ENCODE peak calls at places on chromosomes 6 and 20, in ten cellular contexts. One of them, this sample, is unnamed. For H3K36me3, the result is how much of the 10 kb centered on the place peaks cover.

GRCh38 chr6:10210052-10210451 is 204.8 kb downstream of the TFAP2A start:
- DNase-seq in pancreas: no peak
- DNase-seq in Panc1: no peak
- DNase-seq in heart left ventricle: no peak
- DNase-seq in tibial nerve: peak
- DNase-seq in psoas muscle: no peak
- DNase-seq in adrenal gland: peak
- DNase-seq in astrocyte: peak
- DNase-seq in GM23338: no peak
- DNase-seq in thyroid gland: no peak
- DNase-seq in this sample: peak

GRCh38 chr20:47677314-47678129 is 107.8 kb downstream of the SULF2 start:
- DNase-seq in pancreas: peak
- DNase-seq in Panc1: peak
- DNase-seq in heart left ventricle: no peak
- DNase-seq in tibial nerve: no peak
- DNase-seq in psoas muscle: no peak
- DNase-seq in adrenal gland: peak
- DNase-seq in astrocyte: peak
- DNase-seq in GM23338: peak
- DNase-seq in thyroid gland: peak
- DNase-seq in this sample: peak

GRCh38 chr6:79570129-79570801 is 33.0 kb upstream of the LCA5 start:
- DNase-seq in pancreas: peak
- DNase-seq in Panc1: no peak
- DNase-seq in heart left ventricle: no peak
- DNase-seq in tibial nerve: no peak
- DNase-seq in psoas muscle: no peak
- DNase-seq in adrenal gland: peak
- DNase-seq in astrocyte: peak
- DNase-seq in GM23338: peak
- DNase-seq in thyroid gland: peak
- DNase-seq in this sample: no peak

GRCh38 chr20:33668791-33669155 is 2.0 kb downstream of the ACTL10 start:
- DNase-seq in pancreas: no peak
- DNase-seq in Panc1: no peak
- DNase-seq in heart left ventricle: no peak
- DNase-seq in tibial nerve: no peak
- DNase-seq in psoas muscle: no peak
- DNase-seq in adrenal gland: no peak
- DNase-seq in astrocyte: no peak
- DNase-seq in GM23338: no peak
- DNase-seq in thyroid gland: no peak
- DNase-seq in this sample: no peak

GRCh38 chr6:127118505-127119360 is at the start of gene RSPO3:
- DNase-seq in pancreas: no peak
- DNase-seq in Panc1: no peak
- DNase-seq in heart left ventricle: no peak
- DNase-seq in tibial nerve: peak
- DNase-seq in psoas muscle: peak
- DNase-seq in adrenal gland: no peak
- DNase-seq in astrocyte: no peak
- DNase-seq in GM23338: peak
- DNase-seq in thyroid gland: peak
- DNase-seq in this sample: peak

GRCh38 chr20:32437391-32438074 is 79.4 kb downstream of the ASXL1 start:
- DNase-seq in pancreas: peak
- DNase-seq in Panc1: no peak
- DNase-seq in heart left ventricle: no peak
- DNase-seq in tibial nerve: no peak
- DNase-seq in psoas muscle: no peak
- DNase-seq in adrenal gland: peak
- DNase-seq in astrocyte: no peak
- DNase-seq in GM23338: peak
- DNase-seq in thyroid gland: no peak
- DNase-seq in this sample: no peak

GRCh38 chr6:91608428-91608827 is 1021.6 kb upstream of the MAP3K7 start:
- DNase-seq in pancreas: no peak
- DNase-seq in Panc1: no peak
- DNase-seq in heart left ventricle: no peak
- DNase-seq in tibial nerve: no peak
- DNase-seq in psoas muscle: no peak
- DNase-seq in adrenal gland: no peak
- DNase-seq in astrocyte: no peak
- DNase-seq in GM23338: peak
- DNase-seq in thyroid gland: no peak
- DNase-seq in this sample: no peak

GRCh38 chr20:48812600-48813445 is 15.0 kb downstream of the PREX1 start:
- DNase-seq in pancreas: no peak
- DNase-seq in Panc1: no peak
- DNase-seq in heart left ventricle: no peak
- DNase-seq in tibial nerve: no peak
- DNase-seq in psoas muscle: no peak
- DNase-seq in adrenal gland: no peak
- DNase-seq in astrocyte: no peak
- DNase-seq in GM23338: no peak
- DNase-seq in thyroid gland: no peak
- DNase-seq in this sample: no peak

GRCh38 chr6:166809721-166810120 is 146.6 kb downstream of the RNASET2 start:
- DNase-seq in pancreas: no peak
- DNase-seq in Panc1: no peak
- DNase-seq in heart left ventricle: no peak
- DNase-seq in tibial nerve: no peak
- DNase-seq in psoas muscle: no peak
- DNase-seq in adrenal gland: no peak
- DNase-seq in astrocyte: no peak
- DNase-seq in GM23338: no peak
- DNase-seq in thyroid gland: no peak
- DNase-seq in this sample: no peak

GRCh38 chr6:29477923-29478450 is 9.8 kb downstream of the MAS1L start:
- DNase-seq in pancreas: no peak
- DNase-seq in Panc1: no peak
- DNase-seq in heart left ventricle: no peak
- DNase-seq in tibial nerve: no peak
- DNase-seq in psoas muscle: no peak
- DNase-seq in adrenal gland: no peak
- DNase-seq in astrocyte: no peak
- DNase-seq in GM23338: no peak
- DNase-seq in thyroid gland: no peak
- DNase-seq in this sample: no peak

GRCh38 chr6:140849441-140849840 is 1283.3 kb upstream of the GJE1 start:
- DNase-seq in pancreas: no peak
- DNase-seq in Panc1: no peak
- DNase-seq in heart left ventricle: no peak
- DNase-seq in tibial nerve: no peak
- DNase-seq in psoas muscle: no peak
- DNase-seq in adrenal gland: no peak
- DNase-seq in astrocyte: no peak
- DNase-seq in GM23338: no peak
- DNase-seq in thyroid gland: no peak
- DNase-seq in this sample: no peak

GRCh38 chr6:4377635-4378034 is 242.3 kb upstream of the ECI2 start:
- DNase-seq in pancreas: no peak
- DNase-seq in Panc1: no peak
- DNase-seq in heart left ventricle: no peak
- DNase-seq in tibial nerve: no peak
- DNase-seq in psoas muscle: no peak
- DNase-seq in adrenal gland: no peak
- DNase-seq in astrocyte: no peak
- DNase-seq in GM23338: no peak
- DNase-seq in thyroid gland: no peak
- DNase-seq in this sample: no peak

GRCh38 chr6:125753218-125753936 is 3.9 kb downstream of the HEY2 start:
- DNase-seq in pancreas: peak
- DNase-seq in Panc1: no peak
- DNase-seq in heart left ventricle: no peak
- DNase-seq in tibial nerve: no peak
- DNase-seq in psoas muscle: no peak
- DNase-seq in adrenal gland: no peak
- DNase-seq in astrocyte: no peak
- DNase-seq in GM23338: peak
- DNase-seq in thyroid gland: no peak
- DNase-seq in this sample: peak
- H3K27ac ChIP-seq in pancreas: no peak
- H3K27ac ChIP-seq in Panc1: no peak
- H3K27ac ChIP-seq in heart left ventricle: peak
- H3K27ac ChIP-seq in tibial nerve: no peak
- H3K27ac ChIP-seq in psoas muscle: no peak
- H3K27ac ChIP-seq in adrenal gland: no peak
- H3K27ac ChIP-seq in astrocyte: no peak
- H3K27ac ChIP-seq in GM23338: no peak
- H3K27ac ChIP-seq in thyroid gland: no peak
- H3K27ac ChIP-seq in this sample: peak

DNA sequence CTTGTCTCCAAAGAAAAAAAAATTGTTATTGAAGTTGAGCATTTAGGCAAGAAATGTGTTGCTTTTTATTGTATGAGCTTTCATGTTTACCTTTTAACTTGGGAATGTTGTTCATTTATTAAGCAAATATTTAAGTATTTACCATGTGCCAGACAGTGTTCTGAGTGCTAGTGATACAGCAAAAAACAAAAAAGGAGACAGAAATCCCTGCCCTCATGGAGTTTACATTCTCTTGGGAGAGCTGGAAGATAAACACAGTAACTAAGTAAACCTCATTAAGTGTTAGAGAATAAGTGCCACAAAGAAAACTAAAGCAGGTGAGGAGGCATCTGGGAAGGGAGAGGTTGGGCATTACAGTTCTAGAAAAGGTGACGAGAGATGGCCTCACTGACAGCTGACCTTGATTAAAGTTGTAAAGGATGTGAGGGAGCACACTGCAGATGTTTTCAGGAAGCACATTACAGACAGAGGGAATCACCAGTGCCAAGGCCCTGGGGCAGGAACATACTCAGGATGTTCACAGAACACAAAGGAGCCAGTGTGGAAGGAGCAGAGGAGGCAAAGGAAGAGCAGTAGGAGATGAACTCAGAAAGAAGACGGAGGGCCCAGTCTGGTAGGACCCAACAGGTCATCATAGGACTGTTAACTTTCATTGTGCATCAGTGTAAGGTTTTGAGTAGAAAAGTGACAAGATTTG is 33.5 kb downstream of the XRN2 start:
- DNase-seq in pancreas: no peak
- DNase-seq in Panc1: no peak
- DNase-seq in heart left ventricle: no peak
- DNase-seq in tibial nerve: no peak
- DNase-seq in psoas muscle: no peak
- DNase-seq in adrenal gland: no peak
- DNase-seq in astrocyte: no peak
- DNase-seq in GM23338: no peak
- DNase-seq in thyroid gland: no peak
- DNase-seq in this sample: no peak
- H3K36me3 ChIP-seq in pancreas: under half
- H3K36me3 ChIP-seq in Panc1: under half
- H3K36me3 ChIP-seq in heart left ventricle: half or more
- H3K36me3 ChIP-seq in tibial nerve: under half
- H3K36me3 ChIP-seq in psoas muscle: half or more
- H3K36me3 ChIP-seq in adrenal gland: under half
- H3K36me3 ChIP-seq in astrocyte: under half
- H3K36me3 ChIP-seq in GM23338: under half
- H3K36me3 ChIP-seq in thyroid gland: under half
- H3K36me3 ChIP-seq in this sample: half or more

DNA sequence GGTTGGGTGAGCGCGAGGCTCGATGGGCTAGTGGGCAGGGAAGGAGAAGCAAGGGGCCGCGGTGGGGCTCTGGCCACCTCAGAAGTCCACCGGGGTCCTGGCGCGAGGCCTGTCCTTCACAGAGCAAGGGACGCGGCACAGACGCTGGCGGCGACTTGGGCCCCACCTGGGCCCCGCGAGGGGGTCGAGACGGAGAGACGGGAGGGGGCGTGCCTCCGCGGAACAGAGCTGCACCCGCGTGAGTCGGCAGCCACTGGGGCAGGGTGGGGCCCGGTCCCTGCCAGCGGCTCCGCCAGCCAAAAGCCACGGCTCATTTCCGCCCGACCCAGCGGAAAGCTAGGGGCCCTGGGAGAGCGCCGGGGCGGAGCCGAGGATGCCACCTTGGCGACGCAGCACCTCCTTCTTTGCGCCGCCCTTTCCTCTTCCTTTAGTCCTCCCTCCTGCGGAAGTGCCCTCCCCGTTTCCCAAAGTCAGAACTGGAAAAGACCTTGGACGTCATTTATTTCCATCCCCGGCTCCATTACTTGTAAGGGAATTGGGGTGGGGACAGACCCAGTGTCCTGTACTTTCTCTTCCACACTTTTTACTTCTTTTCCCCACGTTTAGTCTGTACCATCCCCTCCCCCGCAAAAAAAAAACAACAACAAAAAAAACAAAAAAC is at the start of gene CUL7:
- DNase-seq in pancreas: peak
- DNase-seq in Panc1: peak
- DNase-seq in heart left ventricle: peak
- DNase-seq in tibial nerve: peak
- DNase-seq in psoas muscle: peak
- DNase-seq in adrenal gland: peak
- DNase-seq in astrocyte: peak
- DNase-seq in GM23338: peak
- DNase-seq in thyroid gland: peak
- DNase-seq in this sample: peak
- H3K27ac ChIP-seq in pancreas: peak
- H3K27ac ChIP-seq in Panc1: peak
- H3K27ac ChIP-seq in heart left ventricle: peak
- H3K27ac ChIP-seq in tibial nerve: peak
- H3K27ac ChIP-seq in psoas muscle: peak
- H3K27ac ChIP-seq in adrenal gland: peak
- H3K27ac ChIP-seq in astrocyte: peak
- H3K27ac ChIP-seq in GM23338: peak
- H3K27ac ChIP-seq in thyroid gland: peak
- H3K27ac ChIP-seq in this sample: peak

GRCh38 chr20:2114560-2114959 is 12.9 kb downstream of the STK35 start:
- DNase-seq in pancreas: no peak
- DNase-seq in Panc1: no peak
- DNase-seq in heart left ventricle: no peak
- DNase-seq in tibial nerve: no peak
- DNase-seq in psoas muscle: no peak
- DNase-seq in adrenal gland: no peak
- DNase-seq in astrocyte: no peak
- DNase-seq in GM23338: no peak
- DNase-seq in thyroid gland: no peak
- DNase-seq in this sample: no peak

GRCh38 chr20:2112910-2113309 is 11.3 kb downstream of the STK35 start:
- DNase-seq in pancreas: no peak
- DNase-seq in Panc1: no peak
- DNase-seq in heart left ventricle: no peak
- DNase-seq in tibial nerve: no peak
- DNase-seq in psoas muscle: no peak
- DNase-seq in adrenal gland: no peak
- DNase-seq in astrocyte: no peak
- DNase-seq in GM23338: no peak
- DNase-seq in thyroid gland: no peak
- DNase-seq in this sample: no peak

GRCh38 chr20:2114106-2114505 is 12.5 kb downstream of the STK35 start:
- DNase-seq in pancreas: no peak
- DNase-seq in Panc1: no peak
- DNase-seq in heart left ventricle: no peak
- DNase-seq in tibial nerve: no peak
- DNase-seq in psoas muscle: no peak
- DNase-seq in adrenal gland: no peak
- DNase-seq in astrocyte: no peak
- DNase-seq in GM23338: no peak
- DNase-seq in thyroid gland: no peak
- DNase-seq in this sample: no peak

GRCh38 chr20:2116170-2116940 is 14.7 kb downstream of the STK35 start:
- DNase-seq in pancreas: no peak
- DNase-seq in Panc1: no peak
- DNase-seq in heart left ventricle: no peak
- DNase-seq in tibial nerve: no peak
- DNase-seq in psoas muscle: no peak
- DNase-seq in adrenal gland: no peak
- DNase-seq in astrocyte: no peak
- DNase-seq in GM23338: no peak
- DNase-seq in thyroid gland: no peak
- DNase-seq in this sample: no peak

GRCh38 chr20:2114990-2115681 is 13.5 kb downstream of the STK35 start:
- DNase-seq in pancreas: no peak
- DNase-seq in Panc1: no peak
- DNase-seq in heart left ventricle: peak
- DNase-seq in tibial nerve: no peak
- DNase-seq in psoas muscle: no peak
- DNase-seq in adrenal gland: peak
- DNase-seq in astrocyte: no peak
- DNase-seq in GM23338: no peak
- DNase-seq in thyroid gland: no peak
- DNase-seq in this sample: peak
- H3K36me3 ChIP-seq in pancreas: under half
- H3K36me3 ChIP-seq in Panc1: under half
- H3K36me3 ChIP-seq in heart left ventricle: under half
- H3K36me3 ChIP-seq in tibial nerve: under half
- H3K36me3 ChIP-seq in psoas muscle: under half
- H3K36me3 ChIP-seq in adrenal gland: under half
- H3K36me3 ChIP-seq in astrocyte: under half
- H3K36me3 ChIP-seq in GM23338: under half
- H3K36me3 ChIP-seq in thyroid gland: under half
- H3K36me3 ChIP-seq in this sample: under half

This sample was measured in tibial artery.